ENCODE peak calls at places on chromosomes 11 and 22, in ten cellular contexts. N is activated T-cell treated with anti-CD3 and anti-CD28 coated beads for 1 hour, D is HS-5, O is stomach, A is NCI-H774, J is AG04449, K is T-helper 1 cell, M is cardiac muscle cell, P is ELR, X is NCI-H748 treated with DMSO at 0.1 percent for 48 hours. V is an unnamed sample.

GRCh38 chr11:120756931-120757330 is 245.4 kb downstream of the GRIK4 start:
- DNase-seq in X (no peak), M (no peak), D (no peak), O (no peak), A (no peak), J (no peak), K (no peak), N (no peak), P (no peak), V (no peak)

GRCh38 chr11:47946682-47947575 is 33.4 kb upstream of the PTPRJ start:
- DNase-seq in K (no peak), J (peak), O (peak), X (no peak), A (no peak), P (peak), M (peak), N (no peak), D (peak), V (no peak)

GRCh38 chr11:13016415-13016814 is 7.3 kb downstream of the RASSF10 start:
- DNase-seq in D (no peak), M (no peak), A (peak), X (peak), K (no peak), N (no peak), O (no peak), J (no peak), P (peak), V (no peak)

GRCh38 chr22:25002241-25002985 is 49.9 kb downstream of the KIAA1671 start:
- DNase-seq in A (no peak), M (peak), O (no peak), P (no peak), D (no peak), X (no peak), J (no peak), K (no peak), N (no peak), V (no peak)

GRCh38 chr22:39446239-39446721 is 10.5 kb upstream of the MGAT3 start:
- DNase-seq in D (no peak), J (no peak), K (no peak), M (no peak), P (no peak), A (no peak), O (peak), N (no peak), X (no peak), V (no peak)

GRCh38 chr11:125272822-125273221 is 108.3 kb downstream of the PKNOX2 start:
- DNase-seq in X (no peak), M (no peak), J (no peak), N (no peak), K (no peak), O (no peak), D (no peak), A (no peak), P (no peak), V (no peak)

GRCh38 chr22:43471606-43472135 is 59.9 kb downstream of the MPPED1 start:
- DNase-seq in K (no peak), J (no peak), N (no peak), D (no peak), A (no peak), O (no peak), X (no peak), M (no peak), P (no peak), V (no peak)

GRCh38 chr11:27701262-27702105 is 1.2 kb upstream of the BDNF start:
- DNase-seq in P (peak), K (no peak), O (no peak), X (no peak), M (peak), N (no peak), J (no peak), A (peak), D (no peak), V (no peak)

GRCh38 chr11:107898270-107898669 is 30.0 kb upstream of the RAB39A start:
- DNase-seq in X (no peak), A (no peak), P (peak), N (no peak), M (peak), O (no peak), K (no peak), J (no peak), D (no peak), V (no peak)

GRCh38 chr11:27726981-27727380 is 26.7 kb upstream of the BDNF start:
- DNase-seq in A (no peak), D (no peak), N (no peak), O (no peak), X (no peak), K (no peak), J (no peak), M (no peak), P (no peak), V (no peak)

GRCh38 chr11:77102246-77103210 is at the start of gene OMP:
- DNase-seq in M (no peak), O (no peak), X (no peak), A (no peak), P (no peak), D (no peak), K (no peak), N (no peak), J (no peak), V (no peak)

GRCh38 chr11:121024989-121025388 is 1.1 kb downstream of the TBCEL start:
- DNase-seq in K (no peak), N (no peak), D (no peak), M (no peak), A (no peak), P (peak), O (no peak), X (no peak), J (no peak), V (no peak)

GRCh38 chr11:43835104-43835503 is 45.5 kb upstream of the ALKBH3 start:
- DNase-seq in D (no peak), K (no peak), J (no peak), P (no peak), M (no peak), X (peak), N (no peak), O (peak), A (peak), V (no peak)

GRCh38 chr11:106697058-106697457 is 321.2 kb downstream of the GUCY1A2 start:
- DNase-seq in A (no peak), M (peak), X (no peak), N (no peak), D (peak), P (peak), K (no peak), O (no peak), J (peak), V (no peak)

GRCh38 chr11:72799441-72799840 is 5.6 kb upstream of the STARD10 start:
- DNase-seq in K (no peak), M (no peak), A (no peak), X (no peak), D (no peak), J (no peak), N (no peak), P (no peak), O (no peak), V (no peak)

GRCh38 chr11:93131709-93132108 is 66.1 kb downstream of the SLC36A4 start:
- DNase-seq in M (peak), A (peak), N (no peak), O (no peak), D (no peak), P (peak), K (no peak), X (peak), J (no peak), V (no peak)

GRCh38 chr11:66698491-66698890 is 20.8 kb upstream of the RBM4B start:
- DNase-seq in X (no peak), N (no peak), D (no peak), M (no peak), A (no peak), K (no peak), P (no peak), O (no peak), J (no peak), V (no peak)

GRCh38 chr11:77728203-77728786 is 90.7 kb upstream of the CLNS1A start:
- DNase-seq in M (no peak), X (no peak), N (no peak), K (no peak), O (no peak), A (no peak), D (no peak), J (no peak), P (no peak), V (no peak)

GRCh38 chr11:64793271-64794160 is 9.5 kb downstream of the MAP4K2 start:
- DNase-seq in K (no peak), P (no peak), O (no peak), X (no peak), D (no peak), N (no peak), M (no peak), J (no peak), A (no peak), V (no peak)

GRCh38 chr11:44246726-44247125 is 63.2 kb downstream of the ALX4 start:
- DNase-seq in P (no peak), K (no peak), J (no peak), D (no peak), O (no peak), X (no peak), N (no peak), M (peak), A (no peak), V (no peak)

GRCh38 chr11:131924446-131925240 is 554.2 kb downstream of the NTM start:
- DNase-seq in O (no peak), M (peak), P (peak), N (no peak), K (no peak), X (no peak), A (no peak), J (no peak), D (no peak), V (no peak)

GRCh38 chr11:43558556-43559127 is 121.9 kb upstream of the HSD17B12 start:
- DNase-seq in P (no peak), D (no peak), K (no peak), J (no peak), M (no peak), X (no peak), N (no peak), O (no peak), A (no peak), V (no peak)

GRCh38 chr22:44645083-44645482 is 56.9 kb upstream of the PRR5 start:
- DNase-seq in P (no peak), X (peak), M (peak), D (no peak), K (no peak), N (no peak), O (no peak), A (peak), J (no peak), V (no peak)

GRCh38 chr11:73184953-73185671 is 33.0 kb upstream of the P2RY2 start:
- DNase-seq in M (peak), J (no peak), O (peak), D (no peak), X (peak), P (peak), N (peak), A (peak), K (no peak), V (no peak)

GRCh38 chr22:19843107-19843856 is 11.4 kb downstream of the GNB1L start:
- DNase-seq in J (no peak), O (peak), X (peak), M (no peak), K (no peak), P (no peak), N (no peak), D (no peak), A (no peak), V (no peak)

GRCh38 chr11:70558651-70559050 is 160.3 kb downstream of the CTTN start:
- DNase-seq in J (no peak), A (no peak), N (no peak), K (no peak), D (no peak), O (no peak), M (no peak), P (no peak), X (no peak), V (no peak)

GRCh38 chr11:66176650-66177049 is 91.8 kb upstream of the RAB1B start:
- DNase-seq in X (no peak), D (no peak), M (no peak), N (no peak), J (no peak), O (no peak), K (no peak), A (no peak), P (no peak), V (no peak)

GRCh38 chr11:1117970-1118369 is 39.8 kb upstream of the MUC5AC start:
- DNase-seq in P (no peak), A (no peak), N (no peak), O (no peak), K (no peak), X (no peak), J (no peak), D (no peak), M (no peak), V (no peak)

GRCh38 chr11:47518212-47518959 is 34.5 kb downstream of the CELF1 start:
- DNase-seq in K (no peak), D (no peak), A (no peak), J (no peak), N (no peak), X (no peak), M (no peak), P (no peak), O (no peak), V (no peak)

GRCh38 chr11:101034076-101034475 is 95.5 kb downstream of the PGR start:
- DNase-seq in X (no peak), P (no peak), M (peak), D (no peak), K (no peak), O (peak), N (no peak), J (no peak), A (peak), V (no peak)

GRCh38 chr11:57527056-57527631 is 3.4 kb downstream of the TIMM10 start:
- DNase-seq in J (no peak), N (peak), M (peak), A (peak), O (peak), X (peak), K (peak), P (peak), D (no peak), V (peak)

GRCh38 chr11:19767691-19768151 is 55.1 kb downstream of the NAV2 start:
- DNase-seq in O (no peak), P (no peak), D (no peak), K (no peak), A (no peak), J (no peak), N (no peak), M (no peak), X (no peak), V (no peak)

GRCh38 chr11:6404341-6405038 is 14.2 kb downstream of the SMPD1 start:
- DNase-seq in N (no peak), O (no peak), A (no peak), P (peak), J (peak), K (no peak), D (no peak), X (no peak), M (no peak), V (peak)

GRCh38 chr22:26336773-26337172 is 92.3 kb upstream of the ASPHD2 start:
- DNase-seq in O (no peak), A (no peak), D (no peak), X (no peak), J (no peak), M (no peak), K (no peak), N (no peak), P (no peak), V (no peak)

GRCh38 chr22:50612715-50613221 is 12.2 kb downstream of the MAPK8IP2 start:
- DNase-seq in D (no peak), M (no peak), P (no peak), K (no peak), A (no peak), N (no peak), J (no peak), O (no peak), X (peak), V (no peak)

GRCh38 chr22:38083931-38084631 is at the start of gene SLC16A8:
- DNase-seq in P (no peak), O (no peak), A (no peak), M (no peak), J (no peak), K (no peak), X (no peak), N (no peak), D (no peak), V (no peak)

GRCh38 chr11:10477690-10478046 is 22.6 kb downstream of the AMPD3 start:
- DNase-seq in M (no peak), D (no peak), K (no peak), X (no peak), P (no peak), A (no peak), J (no peak), O (no peak), N (no peak), V (no peak)

GRCh38 chr11:64583296-64584262 is 7.4 kb upstream of the SLC22A12 start:
- DNase-seq in J (no peak), P (no peak), K (no peak), M (peak), A (no peak), N (no peak), D (no peak), X (no peak), O (no peak), V (no peak)

GRCh38 chr11:26665946-26666345 is 55.9 kb downstream of the SLC5A12 start:
- DNase-seq in O (no peak), P (no peak), D (no peak), N (no peak), X (no peak), M (no peak), A (no peak), K (no peak), J (no peak), V (no peak)

V was measured in T-helper 22 cell.